ENCODE peak calls at places on chromosomes 7 and 10, in six cellular contexts. U, A, X, O, N and P are unnamed samples.

GRCh38 chr10:132713421-132714095 is 72.4 kb downstream of the NKX6-2 start:
- DNase-seq in U (no peak), A (no peak), X (no peak), O (no peak), N (no peak), P (no peak)

GRCh38 chr10:44195120-44196007 is 189.5 kb downstream of the CXCL12 start:
- DNase-seq in U (peak; percentile 59), A (peak; percentile 75), X (peak; percentile 56), O (peak; percentile 94), N (peak; percentile 80), P (no peak)

GRCh38 chr7:35401217-35401879 is 147.4 kb upstream of the TBX20 start:
- DNase-seq in U (no peak), A (no peak), X (no peak), O (no peak), N (no peak), P (no peak)

GRCh38 chr10:59362991-59363390 is 642 bp upstream of the FAM13C start:
- DNase-seq in U (peak; percentile 42), A (peak; percentile 70), X (peak; percentile 32), O (peak; percentile 33), N (peak; percentile 68), P (peak; percentile 66)

GRCh38 chr7:98357751-98358161 is 43.1 kb downstream of the BAIAP2L1 start:
- DNase-seq in U (no peak), A (no peak), X (no peak), O (peak; percentile 24), N (peak; percentile 30), P (no peak)

GRCh38 chr10:101458869-101459268 is 104.9 kb downstream of the BTRC start:
- DNase-seq in U (no peak), A (no peak), X (no peak), O (no peak), N (no peak), P (no peak)

GRCh38 chr7:34190299-34190698 is 285.0 kb downstream of the BMPER start:
- DNase-seq in U (peak; percentile 14), A (no peak), X (no peak), O (no peak), N (no peak), P (no peak)

GRCh38 chr7:159067870-159068787 is 76.5 kb downstream of the VIPR2 start:
- DNase-seq in U (no peak), A (no peak), X (peak; percentile 35), O (no peak), N (peak; percentile 75), P (no peak)

GRCh38 chr7:92547579-92547978 is 19.0 kb downstream of the RBM48 start:
- DNase-seq in U (no peak), A (no peak), X (no peak), O (no peak), N (no peak), P (no peak)

GRCh38 chr7:82506702-82507101 is 63.1 kb upstream of the CACNA2D1 start:
- DNase-seq in U (peak; percentile 63), A (no peak), X (no peak), O (peak; percentile 62), N (no peak), P (no peak)

GRCh38 chr7:86116-86515 is 106.3 kb upstream of the FAM20C start:
- DNase-seq in U (no peak), A (no peak), X (no peak), O (no peak), N (no peak), P (no peak)
- H3K27ac ChIP-seq in U (no peak overlapping the region), A (no peak overlapping the region), X (peak overlapping the region; percentile 75), O (no peak overlapping the region), N (no peak overlapping the region), P (no peak overlapping the region)

GRCh38 chr10:104301907-104302690 is 33.1 kb downstream of the GSTO2 start:
- DNase-seq in U (no peak), A (no peak), X (no peak), O (peak; percentile 40), N (no peak), P (no peak)
- TF ChIP-seq CTCF in U (no peak), A (no peak), X (no peak), O (peak; percentile 23), N (no peak), P (no peak)

GRCh38 chr7:150471886-150472285 is 21.5 kb downstream of the GIMAP8 start:
- DNase-seq in U (no peak), A (no peak), X (no peak), O (no peak), N (no peak), P (no peak)
- H3K4me3 ChIP-seq in U (no peak overlapping the region), A (no peak overlapping the region), X (no peak overlapping the region), O (no peak overlapping the region), N (no peak overlapping the region), P (no peak overlapping the region)

GRCh38 chr10:128047337-128047736 is 78.9 kb downstream of the MKI67 start:
- DNase-seq in U (peak; percentile 95), A (peak; percentile 65), X (peak; percentile 43), O (no peak), N (peak; percentile 27), P (no peak)

GRCh38 chr10:128046934-128047251 is 79.3 kb downstream of the MKI67 start:
- DNase-seq in U (no peak), A (no peak), X (no peak), O (no peak), N (no peak), P (no peak)

GRCh38 chr10:128046156-128046933 is 79.9 kb downstream of the MKI67 start:
- DNase-seq in U (no peak), A (no peak), X (no peak), O (no peak), N (no peak), P (no peak)

GRCh38 chr10:128049226-128050010 is 76.8 kb downstream of the MKI67 start:
- DNase-seq in U (peak; percentile 26), A (no peak), X (no peak), O (no peak), N (no peak), P (no peak)

DNA sequence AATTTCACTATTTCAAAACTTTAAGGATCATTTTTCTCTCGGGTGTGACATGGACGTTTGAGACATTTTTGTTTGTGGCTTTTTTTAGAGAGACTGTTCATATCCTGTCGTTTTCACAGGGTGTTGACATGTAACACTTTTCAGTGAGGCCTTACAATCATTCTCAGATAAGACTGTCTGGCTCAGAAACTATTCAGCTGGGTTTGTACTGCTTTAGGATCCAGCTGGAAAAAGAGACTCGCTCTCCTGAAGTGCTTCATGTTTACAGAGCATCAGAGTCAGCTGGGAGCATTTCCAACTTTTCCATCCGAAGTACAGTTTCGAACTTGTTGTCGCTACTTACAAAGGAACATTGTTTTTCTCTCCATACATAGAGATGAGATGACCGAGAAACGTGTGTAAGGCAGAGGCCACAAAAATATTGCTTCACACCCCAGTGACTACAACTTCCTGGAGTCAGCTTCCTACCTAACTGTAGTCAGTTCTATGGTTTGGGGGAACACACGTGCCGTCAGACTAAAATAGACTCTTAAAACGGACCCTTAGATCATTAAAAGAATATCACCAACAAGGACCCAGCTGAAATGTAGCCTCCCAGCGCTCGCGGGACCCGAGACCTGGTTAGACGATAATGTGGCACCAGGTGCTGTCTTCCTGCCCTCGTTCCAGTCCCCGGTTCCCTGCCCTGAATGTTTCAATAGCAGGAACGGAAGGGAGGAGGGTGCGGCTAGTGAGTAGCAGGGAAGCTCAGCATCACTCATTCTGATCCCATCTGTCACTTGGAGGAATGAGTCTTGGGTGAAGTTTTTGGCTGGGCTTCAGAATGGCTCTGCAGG is 78.0 kb downstream of the MKI67 start:
- DNase-seq in U (peak; percentile 88), A (peak; percentile 68), X (no peak), O (peak; percentile 53), N (no peak), P (no peak)
- H3K27ac ChIP-seq in U (peak overlapping the region; percentile 93), A (peak overlapping the region; percentile 77), X (peak overlapping the region; percentile 86), O (no peak overlapping the region), N (no peak overlapping the region), P (no peak overlapping the region)

GRCh38 chr10:71489077-71489476 is 92.4 kb downstream of the CDH23 start:
- DNase-seq in U (no peak), A (no peak), X (no peak), O (no peak), N (no peak), P (no peak)

GRCh38 chr10:71483135-71483534 is 86.4 kb downstream of the CDH23 start:
- DNase-seq in U (no peak), A (no peak), X (no peak), O (no peak), N (no peak), P (no peak)

GRCh38 chr10:71484352-71484751 is 87.6 kb downstream of the CDH23 start:
- DNase-seq in U (no peak), A (peak; percentile 24), X (no peak), O (no peak), N (no peak), P (no peak)

GRCh38 chr10:71483871-71484270 is 87.2 kb downstream of the CDH23 start:
- DNase-seq in U (no peak), A (no peak), X (no peak), O (no peak), N (no peak), P (no peak)

DNA sequence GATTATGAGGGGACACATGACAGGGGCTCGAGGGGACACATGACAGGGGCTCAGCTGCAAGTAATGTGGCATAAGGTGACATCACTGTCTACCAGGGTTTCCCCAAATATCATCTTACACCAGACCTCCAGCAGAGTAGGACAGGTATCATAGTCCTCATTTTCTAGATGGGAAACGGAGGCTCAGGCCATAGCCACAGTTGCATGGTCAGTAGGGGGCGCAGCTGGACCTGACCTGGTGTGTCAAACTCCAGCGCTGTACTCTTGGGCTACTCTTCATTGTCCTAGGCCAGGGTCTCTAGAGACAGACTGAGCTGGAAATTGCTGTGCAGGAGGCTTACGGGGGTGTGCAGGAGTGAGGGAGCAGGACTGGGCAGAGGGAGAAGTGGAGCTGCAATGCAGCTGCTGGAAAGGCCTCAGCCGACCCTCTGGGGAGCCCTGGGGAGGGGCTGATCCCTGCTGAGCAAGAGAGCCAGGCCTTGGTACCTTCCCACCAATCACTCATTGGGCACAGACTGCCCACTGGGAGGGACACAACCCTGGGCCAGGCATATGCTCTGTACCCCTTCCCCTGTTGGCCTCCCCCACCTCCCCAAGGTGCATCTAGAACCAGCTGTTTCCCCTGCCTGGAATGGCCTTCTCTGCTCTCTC is 89.9 kb downstream of the CDH23 start:
- DNase-seq in U (peak; percentile 19), A (peak; percentile 84), X (no peak), O (peak; percentile 2), N (no peak), P (peak; percentile 86)
- TF ChIP-seq CTCF in U (peak; percentile 82), A (peak; percentile 93), X (no peak), O (peak; percentile 27), N (no peak), P (peak; percentile 90)

GRCh38 chr7:143394777-143395176 is 13.6 kb downstream of the ZYX start:
- DNase-seq in U (no peak), A (no peak), X (no peak), O (no peak), N (no peak), P (no peak)
- H3K4me3 ChIP-seq in U (no peak overlapping the region), A (no peak overlapping the region), X (no peak overlapping the region), O (no peak overlapping the region), N (no peak overlapping the region), P (no peak overlapping the region)

GRCh38 chr10:3107426-3107961 is 40.1 kb downstream of the PFKP start:
- DNase-seq in U (peak; percentile 97), A (no peak), X (peak; percentile 51), O (peak; percentile 98), N (peak; percentile 75), P (no peak)
- H3K27ac ChIP-seq in U (peak overlapping the region; percentile 98), A (peak overlapping the region; percentile 66), X (peak overlapping the region; percentile 87), O (peak overlapping the region; percentile 77), N (peak overlapping the region; percentile 37), P (no peak overlapping the region)